ENCODE peak calls at places on chromosomes 2 and 18, in ten cellular contexts. V is ascending aorta, K is colonic mucosa, Y is tibial artery, N is IMR-90, S is A549, Q is A673, H is neural progenitor cell, A is HCT116, D is lower lobe of right lung. F is an unnamed sample. For H3K4me1, the result is how much of the 10 kb centered on the place peaks cover.

GRCh38 chr2:29273704-29274611 is 158.7 kb downstream of the CLIP4 start:
- DNase-seq in V (no peak), K (no peak), Y (peak), N (no peak), S (no peak), Q (no peak), H (no peak), A (no peak), D (no peak), F (no peak)

GRCh38 chr2:188819781-188820180 is 154.4 kb upstream of the COL3A1 start:
- DNase-seq in V (no peak), K (no peak), Y (no peak), N (no peak), S (no peak), Q (no peak), H (no peak), A (no peak), D (no peak), F (no peak)

GRCh38 chr2:38035968-38036367 is 40.0 kb downstream of the CYP1B1 start:
- DNase-seq in V (no peak), K (no peak), Y (no peak), N (no peak), S (no peak), Q (no peak), H (no peak), A (no peak), D (no peak), F (no peak)

GRCh38 chr2:44952143-44952805 is 10.8 kb downstream of the SIX3 start:
- DNase-seq in V (no peak), K (no peak), Y (no peak), N (peak), S (peak), Q (peak), H (peak), A (peak), D (peak), F (no peak)

GRCh38 chr2:127103243-127104165 is 3.5 kb downstream of the BIN1 start:
- DNase-seq in V (no peak), K (no peak), Y (peak), N (no peak), S (no peak), Q (no peak), H (no peak), A (no peak), D (no peak), F (no peak)

GRCh38 chr2:149143734-149144133 is 105.2 kb downstream of the LYPD6B start:
- DNase-seq in V (no peak), K (no peak), Y (no peak), N (no peak), S (no peak), Q (no peak), H (no peak), A (no peak), D (no peak), F (no peak)

GRCh38 chr18:6920099-6920955 is 190.8 kb downstream of the ARHGAP28 start:
- DNase-seq in V (no peak), K (peak), Y (no peak), N (peak), S (peak), Q (peak), H (peak), A (no peak), D (no peak), F (no peak)

GRCh38 chr2:137937246-137937645 is 27.0 kb upstream of the HNMT start:
- DNase-seq in V (no peak), K (no peak), Y (no peak), N (no peak), S (no peak), Q (no peak), H (no peak), A (no peak), D (no peak), F (no peak)

GRCh38 chr2:233438573-233439147 is 84.4 kb downstream of the DGKD start:
- DNase-seq in V (no peak), K (no peak), Y (peak), N (no peak), S (no peak), Q (no peak), H (no peak), A (no peak), D (no peak), F (no peak)
- H3K4me1 ChIP-seq in V (under half), K (under half), Y (under half), N (under half), S (under half), Q (under half), H (under half), A (under half), D (under half), F (under half)

GRCh38 chr2:221529177-221529942 is 42.7 kb downstream of the EPHA4 start:
- DNase-seq in V (no peak), K (peak), Y (no peak), N (no peak), S (no peak), Q (no peak), H (no peak), A (no peak), D (no peak), F (no peak)

GRCh38 chr2:221529943-221530652 is 42.0 kb downstream of the EPHA4 start:
- DNase-seq in V (no peak), K (no peak), Y (no peak), N (peak), S (no peak), Q (peak), H (no peak), A (no peak), D (no peak), F (no peak)

GRCh38 chr2:221533299-221533698 is 38.8 kb downstream of the EPHA4 start:
- DNase-seq in V (no peak), K (no peak), Y (no peak), N (no peak), S (no peak), Q (no peak), H (no peak), A (no peak), D (no peak), F (no peak)

GRCh38 chr2:221532641-221533040 is 39.5 kb downstream of the EPHA4 start:
- DNase-seq in V (no peak), K (no peak), Y (no peak), N (no peak), S (no peak), Q (no peak), H (no peak), A (no peak), D (no peak), F (no peak)

DNA sequence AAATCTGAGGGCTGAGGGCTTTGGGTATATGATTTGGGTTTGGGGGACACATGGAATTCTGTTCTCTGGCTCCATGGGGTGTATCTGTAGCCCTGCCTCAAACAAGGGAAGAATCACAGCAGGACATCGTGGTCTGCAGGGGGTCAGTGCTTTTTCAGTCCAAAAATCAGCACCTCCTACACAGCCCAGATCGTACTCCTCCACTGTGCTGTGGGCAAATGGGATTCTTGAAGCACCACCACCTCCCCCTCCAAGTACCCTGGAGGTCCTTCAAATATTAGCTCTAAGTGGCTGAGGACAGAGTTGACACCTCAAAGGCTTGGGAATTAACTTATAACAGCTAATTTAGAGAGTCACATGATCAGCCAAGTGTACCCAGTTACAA is 41.5 kb downstream of the EPHA4 start:
- DNase-seq in V (no peak), K (no peak), Y (no peak), N (no peak), S (no peak), Q (peak), H (no peak), A (no peak), D (no peak), F (no peak)
- H3K27ac ChIP-seq in V (no peak), K (peak), Y (no peak), N (peak), S (peak), Q (peak), H (peak), A (no peak), D (no peak), F (no peak)

GRCh38 chr2:233213011-233213410 is 38.5 kb upstream of the ATG16L1 start:
- DNase-seq in V (no peak), K (no peak), Y (no peak), N (no peak), S (no peak), Q (no peak), H (no peak), A (no peak), D (no peak), F (no peak)

GRCh38 chr2:233209117-233209977 is 42.1 kb upstream of the ATG16L1 start:
- DNase-seq in V (no peak), K (no peak), Y (no peak), N (peak), S (peak), Q (peak), H (peak), A (peak), D (no peak), F (no peak)

GRCh38 chr2:233209978-233210680 is 41.3 kb upstream of the ATG16L1 start:
- DNase-seq in V (no peak), K (no peak), Y (no peak), N (no peak), S (no peak), Q (no peak), H (no peak), A (no peak), D (no peak), F (no peak)

GRCh38 chr2:233208382-233209116 is 42.9 kb upstream of the ATG16L1 start:
- DNase-seq in V (no peak), K (no peak), Y (no peak), N (no peak), S (peak), Q (no peak), H (no peak), A (no peak), D (no peak), F (no peak)

GRCh38 chr2:233210843-233211600 is 40.5 kb upstream of the ATG16L1 start:
- DNase-seq in V (no peak), K (peak), Y (peak), N (peak), S (no peak), Q (peak), H (no peak), A (peak), D (peak), F (no peak)
- H3K4me3 ChIP-seq in V (peak), K (no peak), Y (peak), N (no peak), S (no peak), Q (no peak), H (no peak), A (peak), D (peak), F (no peak)

GRCh38 chr2:238227587-238228032 is 12.2 kb downstream of the HES6 start:
- DNase-seq in V (no peak), K (no peak), Y (no peak), N (no peak), S (no peak), Q (no peak), H (no peak), A (no peak), D (no peak), F (no peak)
- H3K4me1 ChIP-seq in V (under half), K (under half), Y (under half), N (under half), S (under half), Q (under half), H (under half), A (under half), D (under half), F (under half)

GRCh38 chr2:3290655-3291054 is 87.0 kb downstream of the EIPR1 start:
- DNase-seq in V (no peak), K (no peak), Y (no peak), N (no peak), S (no peak), Q (no peak), H (no peak), A (no peak), D (no peak), F (no peak)
- H3K27ac ChIP-seq in V (no peak), K (no peak), Y (no peak), N (no peak), S (no peak), Q (no peak), H (no peak), A (no peak), D (no peak), F (no peak)

GRCh38 chr2:234983011-234983726 is 31.4 kb downstream of the SH3BP4 start:
- DNase-seq in V (no peak), K (peak), Y (no peak), N (no peak), S (no peak), Q (no peak), H (no peak), A (no peak), D (no peak), F (no peak)

GRCh38 chr2:234982096-234982834 is 30.4 kb downstream of the SH3BP4 start:
- DNase-seq in V (no peak), K (no peak), Y (no peak), N (no peak), S (no peak), Q (no peak), H (no peak), A (no peak), D (no peak), F (no peak)

GRCh38 chr2:234979204-234980167 is 27.7 kb downstream of the SH3BP4 start:
- DNase-seq in V (no peak), K (no peak), Y (no peak), N (peak), S (no peak), Q (peak), H (no peak), A (no peak), D (no peak), F (no peak)

GRCh38 chr2:234980476-234981187 is 28.8 kb downstream of the SH3BP4 start:
- DNase-seq in V (no peak), K (peak), Y (no peak), N (no peak), S (no peak), Q (no peak), H (no peak), A (no peak), D (no peak), F (no peak)

DNA sequence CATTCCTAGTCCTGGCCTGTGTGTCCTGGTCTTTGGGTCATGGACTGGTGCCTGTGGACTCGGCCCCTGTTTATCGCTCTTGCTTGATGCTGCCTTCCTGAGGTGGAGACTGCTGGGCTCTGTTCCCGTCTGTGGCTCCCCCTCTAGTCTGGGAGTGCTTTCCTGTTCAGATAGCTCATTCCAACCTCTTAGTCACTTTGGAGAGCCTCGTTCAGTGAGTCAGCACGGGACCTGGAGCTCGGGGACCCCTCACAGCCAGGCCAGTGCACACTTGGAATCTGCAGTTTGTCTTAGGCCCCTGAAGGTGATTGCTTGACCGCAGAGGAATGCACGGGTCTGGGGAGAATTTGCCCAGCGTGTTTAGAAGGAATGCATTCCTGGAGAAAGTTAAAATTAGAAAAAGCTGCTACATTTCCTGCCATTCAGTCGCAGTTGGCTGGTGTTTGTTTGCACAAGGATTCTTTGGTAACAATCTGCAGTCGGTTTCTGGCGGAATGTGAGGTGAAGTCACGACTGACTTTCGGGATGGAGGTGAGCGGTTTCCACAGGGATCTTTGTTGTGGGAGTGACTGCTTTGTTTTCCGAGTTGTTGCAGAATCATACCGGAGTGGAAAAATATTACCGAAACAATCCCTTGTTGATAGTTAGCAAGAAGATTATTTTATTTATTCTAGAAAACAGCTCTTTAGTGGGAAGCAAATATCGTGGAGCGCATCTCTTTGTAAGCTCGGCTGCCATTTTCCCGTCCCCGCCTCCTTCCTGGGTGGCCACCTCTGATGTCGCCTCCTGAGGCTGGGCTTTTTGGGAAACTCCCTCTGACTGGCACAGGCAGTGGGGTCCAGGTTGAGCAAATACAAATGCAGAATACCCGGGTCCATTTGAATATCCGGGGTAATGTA is 29.6 kb downstream of the SH3BP4 start:
- DNase-seq in V (peak), K (peak), Y (peak), N (peak), S (peak), Q (peak), H (peak), A (peak), D (no peak), F (no peak)
- H3K4me3 ChIP-seq in V (peak), K (no peak), Y (peak), N (no peak), S (peak), Q (no peak), H (no peak), A (peak), D (peak), F (no peak)